ENCODE peak calls at places on chromosomes 12 and 14, in four cellular contexts. B is nephron progenitor cell; F is activated B cell treated with CpG ODN at 0.5 μM for 24 hours; E is CD8-positive, alpha-beta memory T cell. W is an unnamed sample.

GRCh38 chr14:105173901-105174894 is 5.6 kb upstream of the JAG2 start:
- DNase-seq in B (no peak), F (no peak), E (peak), W (no peak)

GRCh38 chr14:35534884-35535793 is 1.2 kb downstream of the INSM2 start:
- DNase-seq in B (peak), F (peak), E (peak), W (peak)

GRCh38 chr12:3743803-3744202 is 9.1 kb downstream of the CRACR2A start:
- DNase-seq in B (no peak), F (no peak), E (no peak), W (peak)

GRCh38 chr12:64780531-64781373 is 21.5 kb upstream of the GNS start:
- DNase-seq in B (peak), F (peak), E (no peak), W (peak)

GRCh38 chr12:43282106-43282505 is 269.9 kb downstream of the ADAMTS20 start:
- DNase-seq in B (no peak), F (no peak), E (no peak), W (no peak)

GRCh38 chr12:112808176-112808575 is 16.6 kb downstream of the RPH3A start:
- DNase-seq in B (no peak), F (no peak), E (no peak), W (no peak)

GRCh38 chr14:97113339-97113738 is 316.2 kb downstream of the VRK1 start:
- DNase-seq in B (no peak), F (no peak), E (no peak), W (no peak)

GRCh38 chr14:49586673-49587460 is 687 bp upstream of the RPS29 start:
- DNase-seq in B (peak), F (no peak), E (no peak), W (no peak)

GRCh38 chr14:20905661-20906060 is 14.5 kb downstream of the RNASE3 start:
- DNase-seq in B (no peak), F (no peak), E (no peak), W (no peak)

GRCh38 chr14:99673328-99674063 is 10.6 kb upstream of the CYP46A1 start:
- DNase-seq in B (no peak), F (no peak), E (peak), W (no peak)

GRCh38 chr14:51701956-51702355 is 50.2 kb downstream of the FRMD6 start:
- DNase-seq in B (no peak), F (no peak), E (no peak), W (no peak)

GRCh38 chr14:87149583-87150354 is 843.2 kb downstream of the GALC start:
- DNase-seq in B (no peak), F (no peak), E (no peak), W (no peak)

GRCh38 chr12:99261256-99261655 is 386.3 kb upstream of the GARIN6 start:
- DNase-seq in B (no peak), F (no peak), E (no peak), W (no peak)

GRCh38 chr14:56196274-56196673 is 78.1 kb downstream of the PELI2 start:
- DNase-seq in B (no peak), F (no peak), E (no peak), W (no peak)

GRCh38 chr12:101230547-101230946 is 20.5 kb upstream of the SLC5A8 start:
- DNase-seq in B (no peak), F (no peak), E (no peak), W (no peak)

GRCh38 chr14:103361868-103362267 is 23.3 kb upstream of the MARK3 start:
- DNase-seq in B (no peak), F (no peak), E (no peak), W (no peak)

GRCh38 chr14:35963209-35963608 is 137.1 kb downstream of the BRMS1L start:
- DNase-seq in B (no peak), F (no peak), E (no peak), W (no peak)

GRCh38 chr12:8088574-8088973 is 6.5 kb downstream of the NECAP1 start:
- DNase-seq in B (no peak), F (no peak), E (peak), W (no peak)